ENCODE peak calls at places on chromosome 3, in four cellular contexts. E is body of pancreas, R is LoVo, Y is cardiac septum. G is an unnamed sample.
A peak's percentile ranks its signal among the peaks of the same experiment; 100 is the strongest.

GRCh38 chr3:131329774-131330173 is 51.8 kb upstream of the NUDT16 start:
- DNase-seq in E (no peak), R (no peak), Y (no peak), G (no peak)

GRCh38 chr3:180319461-180319860 is 282.5 kb upstream of the TTC14 start:
- DNase-seq in E (no peak), R (no peak), Y (no peak), G (no peak)

GRCh38 chr3:66371432-66371831 is 129.4 kb downstream of the LRIG1 start:
- DNase-seq in E (no peak), R (no peak), Y (no peak), G (no peak)

GRCh38 chr3:119322021-119322522 is 27.9 kb downstream of the ARHGAP31 start:
- DNase-seq in E (no peak), R (peak; percentile 32), Y (no peak), G (no peak)

GRCh38 chr3:132255041-132255745 is 62.0 kb upstream of the ACP3 start:
- DNase-seq in E (no peak), R (no peak), Y (no peak), G (no peak)

GRCh38 chr3:187263270-187263669 is 28.3 kb downstream of the MASP1 start:
- DNase-seq in E (no peak), R (no peak), Y (no peak), G (no peak)

GRCh38 chr3:39808467-39809180 is 785 bp upstream of the MYRIP start:
- DNase-seq in E (peak; percentile 38), R (peak; percentile 5), Y (no peak), G (no peak)

GRCh38 chr3:149620291-149621020 is 37.4 kb downstream of the WWTR1 start:
- DNase-seq in E (no peak), R (no peak), Y (no peak), G (no peak)

GRCh38 chr3:171684226-171684625 is 126.1 kb downstream of the PLD1 start:
- DNase-seq in E (no peak), R (no peak), Y (no peak), G (no peak)

GRCh38 chr3:158330820-158331219 is 220.9 kb downstream of the RSRC1 start:
- DNase-seq in E (no peak), R (no peak), Y (no peak), G (no peak)

GRCh38 chr3:173403376-173403775 is 5.8 kb downstream of the NLGN1 start:
- DNase-seq in E (no peak), R (no peak), Y (no peak), G (no peak)

GRCh38 chr3:150430272-150430671 is 22.2 kb downstream of the TSC22D2 start:
- DNase-seq in E (no peak), R (no peak), Y (no peak), G (no peak)

GRCh38 chr3:72165337-72165736 is 380.4 kb upstream of the PROK2 start:
- DNase-seq in E (no peak), R (no peak), Y (no peak), G (no peak)

GRCh38 chr3:154018100-154018696 is 103.0 kb upstream of the ARHGEF26 start:
- DNase-seq in E (peak; percentile 13), R (peak; percentile 41), Y (no peak), G (peak; percentile 49)

GRCh38 chr3:38636881-38637280 is 12.6 kb downstream of the SCN5A start:
- DNase-seq in E (no peak), R (no peak), Y (no peak), G (peak; percentile 49)

GRCh38 chr3:64104006-64104405 is 80.7 kb upstream of the PSMD6 start:
- DNase-seq in E (no peak), R (no peak), Y (no peak), G (no peak)

GRCh38 chr3:41404601-41405000 is 205.3 kb downstream of the CTNNB1 start:
- DNase-seq in E (no peak), R (no peak), Y (no peak), G (no peak)

G was measured in spleen.